ENCODE peak calls at places on chromosomes 5 and 9, in six cellular contexts. D, C, H, G, X and Y are unnamed samples.

GRCh38 chr5:1871441-1871840 is 11.3 kb downstream of the IRX4 start:
- DNase-seq in D (no peak), C (no peak), H (no peak), G (no peak), X (no peak), Y (no peak)

GRCh38 chr5:38847549-38848341 is 1.9 kb downstream of the OSMR start:
- DNase-seq in D (no peak), C (no peak), H (no peak), G (no peak), X (no peak), Y (no peak)

GRCh38 chr5:19534751-19535150 is 453.2 kb downstream of the CDH18 start:
- DNase-seq in D (no peak), C (no peak), H (no peak), G (no peak), X (no peak), Y (no peak)

GRCh38 chr5:174189638-174190037 is 144.1 kb downstream of the NSG2 start:
- DNase-seq in D (no peak), C (no peak), H (no peak), G (no peak), X (no peak), Y (no peak)

GRCh38 chr5:6482735-6483134 is 34.1 kb downstream of the UBE2QL1 start:
- DNase-seq in D (no peak), C (no peak), H (no peak), G (no peak), X (no peak), Y (no peak)

GRCh38 chr9:15670884-15671283 is 118.0 kb downstream of the CCDC171 start:
- DNase-seq in D (no peak), C (no peak), H (no peak), G (no peak), X (no peak), Y (no peak)

GRCh38 chr9:86876797-86877196 is 70.5 kb downstream of the GAS1 start:
- DNase-seq in D (no peak), C (no peak), H (no peak), G (no peak), X (no peak), Y (no peak)

GRCh38 chr5:80041536-80041935 is 6.4 kb downstream of the THBS4 start:
- DNase-seq in D (no peak), C (no peak), H (no peak), G (no peak), X (no peak), Y (no peak)

GRCh38 chr9:121206516-121207370 is 5.1 kb upstream of the RAB14 start:
- DNase-seq in D (peak; percentile 27), C (no peak), H (no peak), G (no peak), X (no peak), Y (no peak)

GRCh38 chr5:127833999-127834953 is 131.1 kb downstream of the CCDC192 start:
- DNase-seq in D (peak; percentile 8), C (no peak), H (no peak), G (no peak), X (no peak), Y (no peak)

GRCh38 chr9:36136894-36137391 is 410 bp downstream of the GLIPR2 start:
- DNase-seq in D (no peak), C (no peak), H (no peak), G (no peak), X (no peak), Y (no peak)

GRCh38 chr9:35859995-35860348 is 10.2 kb downstream of the OR13J1 start:
- DNase-seq in D (no peak), C (no peak), H (no peak), G (no peak), X (no peak), Y (no peak)

GRCh38 chr5:108727154-108727638 is 20.5 kb upstream of the FER start:
- DNase-seq in D (peak; percentile 48), C (no peak), H (peak; percentile 27), G (no peak), X (no peak), Y (peak; percentile 17)

GRCh38 chr9:136244116-136244775 is 1.4 kb downstream of the QSOX2 start:
- DNase-seq in D (no peak), C (no peak), H (no peak), G (no peak), X (no peak), Y (no peak)

GRCh38 chr5:1701884-1702283 is 97.8 kb downstream of the MRPL36 start:
- DNase-seq in D (no peak), C (no peak), H (no peak), G (no peak), X (no peak), Y (no peak)

GRCh38 chr9:126276056-126276728 is 50.4 kb upstream of the MVB12B start:
- DNase-seq in D (no peak), C (no peak), H (no peak), G (no peak), X (no peak), Y (no peak)

GRCh38 chr9:120655005-120655622 is 59.2 kb downstream of the MEGF9 start:
- DNase-seq in D (peak; percentile 45), C (no peak), H (no peak), G (no peak), X (no peak), Y (no peak)

GRCh38 chr9:124392855-124393460 is 22.3 kb downstream of the PSMB7 start:
- DNase-seq in D (peak; percentile 98), C (no peak), H (peak; percentile 74), G (no peak), X (no peak), Y (no peak)

DNA sequence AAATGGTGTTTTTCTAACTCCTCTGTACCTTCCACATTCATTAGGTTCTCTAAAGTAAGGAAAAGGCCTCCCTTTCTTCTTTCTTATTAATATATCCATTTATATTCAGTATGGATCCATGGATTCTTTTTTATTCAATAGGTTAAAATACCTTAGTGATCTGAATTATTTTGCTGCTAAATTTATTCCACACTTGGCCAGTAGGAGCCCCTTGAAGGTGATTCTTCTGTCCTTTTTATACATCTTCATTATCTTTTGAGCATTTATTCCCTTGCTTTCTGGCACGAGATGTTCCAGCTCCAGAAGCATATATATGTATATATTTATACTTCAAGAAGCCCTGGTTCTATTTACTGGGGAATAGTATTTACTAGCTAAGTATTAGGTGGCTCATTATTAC is 311.8 kb upstream of the SGCD start:
- DNase-seq in D (no peak), C (no peak), H (no peak), G (no peak), X (no peak), Y (no peak)
- H3K4me3 ChIP-seq in D (no peak overlapping the region), C (no peak overlapping the region), H (no peak overlapping the region), G (no peak overlapping the region), X (no peak overlapping the region), Y (no peak overlapping the region)

GRCh38 chr5:53031695-53032096 is 42.5 kb downstream of the ITGA2 start:
- DNase-seq in D (peak; percentile 76), C (no peak), H (peak; percentile 54), G (no peak), X (no peak), Y (no peak)
- H3K4me3 ChIP-seq in D (no peak overlapping the region), C (no peak overlapping the region), H (no peak overlapping the region), G (no peak overlapping the region), X (no peak overlapping the region), Y (no peak overlapping the region)

GRCh38 chr5:149372041-149372805 is 6.9 kb downstream of the IL17B start:
- DNase-seq in D (no peak), C (no peak), H (no peak), G (no peak), X (no peak), Y (peak; percentile 49)
- H3K4me3 ChIP-seq in D (no peak overlapping the region), C (no peak overlapping the region), H (no peak overlapping the region), G (no peak overlapping the region), X (no peak overlapping the region), Y (no peak overlapping the region)

GRCh38 chr5:172819569-172819968 is 14.5 kb upstream of the ERGIC1 start:
- DNase-seq in D (no peak), C (no peak), H (no peak), G (no peak), X (no peak), Y (no peak)

GRCh38 chr5:172817664-172818063 is 16.4 kb upstream of the ERGIC1 start:
- DNase-seq in D (no peak), C (no peak), H (no peak), G (no peak), X (no peak), Y (no peak)

GRCh38 chr5:172818081-172818480 is 16.0 kb upstream of the ERGIC1 start:
- DNase-seq in D (no peak), C (no peak), H (no peak), G (no peak), X (no peak), Y (no peak)

GRCh38 chr5:172821340-172821985 is 12.6 kb upstream of the ERGIC1 start:
- DNase-seq in D (peak; percentile 89), C (no peak), H (no peak), G (no peak), X (no peak), Y (no peak)

GRCh38 chr5:172820046-172820767 is 13.8 kb upstream of the ERGIC1 start:
- DNase-seq in D (peak; percentile 91), C (no peak), H (peak; percentile 77), G (no peak), X (no peak), Y (peak; percentile 79)
- H3K4me3 ChIP-seq in D (no peak overlapping the region), C (no peak overlapping the region), H (no peak overlapping the region), G (no peak overlapping the region), X (no peak overlapping the region), Y (no peak overlapping the region)

GRCh38 chr5:129125819-129126218 is 31.3 kb downstream of the ISOC1 start:
- DNase-seq in D (no peak), C (no peak), H (no peak), G (no peak), X (no peak), Y (no peak)
- H3K4me3 ChIP-seq in D (no peak overlapping the region), C (no peak overlapping the region), H (no peak overlapping the region), G (no peak overlapping the region), X (no peak overlapping the region), Y (no peak overlapping the region)

DNA sequence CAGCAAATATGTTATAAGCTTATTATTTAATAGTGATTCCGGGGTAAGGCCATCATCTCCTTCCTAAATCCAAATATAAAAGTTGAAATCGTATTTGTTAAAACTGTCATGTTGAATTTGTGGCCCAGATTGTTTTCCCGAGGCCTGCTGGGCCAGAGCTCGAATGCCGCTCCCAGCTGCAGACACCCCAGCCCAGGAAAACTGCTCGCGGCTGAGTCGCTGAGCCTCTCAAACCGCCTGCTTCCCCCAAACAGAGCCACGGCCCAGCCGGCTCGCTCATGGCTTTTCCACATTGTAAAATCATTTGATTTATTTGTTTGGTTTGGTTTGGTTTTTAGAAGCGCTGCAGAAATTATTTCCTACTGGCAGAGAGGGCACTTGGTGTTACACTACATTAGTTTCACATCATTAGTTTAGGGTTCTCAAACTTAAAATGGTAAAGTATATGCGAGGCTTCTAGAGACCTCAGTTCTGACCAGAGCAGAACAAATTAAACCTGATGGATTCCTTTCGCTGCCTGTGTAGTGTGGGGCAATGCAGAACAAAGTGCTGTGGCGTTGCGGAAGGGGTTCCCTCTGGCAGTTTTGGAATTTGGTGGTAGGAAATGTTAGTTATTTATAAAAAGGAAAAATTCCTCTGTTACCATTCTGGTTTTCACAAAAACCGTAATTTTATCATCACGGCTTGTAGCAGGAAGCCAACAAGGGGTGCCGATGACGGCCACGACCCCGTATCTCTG is 156.5 kb upstream of the PITX1 start:
- DNase-seq in D (no peak), C (no peak), H (no peak), G (no peak), X (no peak), Y (no peak)
- H3K4me3 ChIP-seq in D (no peak overlapping the region), C (peak overlapping the region; percentile 37), H (no peak overlapping the region), G (peak overlapping the region; percentile 74), X (peak overlapping the region; percentile 10), Y (no peak overlapping the region)